ENCODE peak calls at places on chromosomes 7 and 10, in ten cellular contexts. M is PC-9; E is stimulated activated CD8-positive, alpha-beta memory T cell treated with anti-CD3 and anti-CD28 coated beads, Interleukin-4, amount 100 ng/mL, for 24 hours; A is GM20000; Z is HS-27A; Y is DMS153; G is posterior cingulate gyrus; S is H54; D is non-pigmented ciliary epithelial cell; H is central memory CD4-positive, alpha-beta T cell. T is an unnamed sample.

GRCh38 chr10:31619410-31620095 is 300.5 kb downstream of the ZEB1 start:
- DNase-seq in M (no peak), E (no peak), A (no peak), Z (no peak), Y (no peak), G (no peak), S (no peak), D (no peak), H (no peak), T (no peak)

GRCh38 chr10:43683451-43684197 is 34.9 kb upstream of the ZNF32 start:
- DNase-seq in M (no peak), E (no peak), A (peak; percentile 56), Z (no peak), Y (no peak), G (no peak), S (no peak), D (no peak), H (no peak), T (no peak)

GRCh38 chr7:37344886-37345579 is 103.6 kb downstream of the ELMO1 start:
- DNase-seq in M (no peak), E (no peak), A (peak; percentile 28), Z (no peak), Y (peak; percentile 35), G (no peak), S (no peak), D (no peak), H (no peak), T (no peak)

GRCh38 chr10:125792342-125793063 is 16.9 kb upstream of the MMP21 start:
- DNase-seq in M (no peak), E (no peak), A (no peak), Z (no peak), Y (no peak), G (no peak), S (no peak), D (no peak), H (no peak), T (no peak)

GRCh38 chr7:157495594-157495993 is 158.8 kb downstream of the DNAJB6 start:
- DNase-seq in M (no peak), E (no peak), A (peak; percentile 83), Z (no peak), Y (no peak), G (no peak), S (no peak), D (no peak), H (no peak), T (no peak)

GRCh38 chr10:113965683-113966082 is 78.0 kb upstream of the ADRB1 start:
- DNase-seq in M (no peak), E (no peak), A (no peak), Z (no peak), Y (no peak), G (no peak), S (no peak), D (no peak), H (no peak), T (no peak)

GRCh38 chr10:97434055-97434454 is 8.1 kb downstream of the PGAM1 start:
- DNase-seq in M (no peak), E (no peak), A (no peak), Z (no peak), Y (no peak), G (no peak), S (no peak), D (no peak), H (no peak), T (no peak)

GRCh38 chr7:30168800-30169584 is 34.2 kb downstream of the MTURN start:
- DNase-seq in M (peak; percentile 77), E (no peak), A (no peak), Z (peak; percentile 30), Y (no peak), G (no peak), S (peak; percentile 91), D (peak; percentile 62), H (no peak), T (peak; percentile 76)

GRCh38 chr7:6530626-6531491 is 20.4 kb downstream of the GRID2IP start:
- DNase-seq in M (no peak), E (peak; percentile 63), A (peak; percentile 86), Z (no peak), Y (no peak), G (no peak), S (no peak), D (no peak), H (no peak), T (no peak)

GRCh38 chr7:16063691-16064090 is 357.6 kb downstream of the CRPPA start:
- DNase-seq in M (no peak), E (no peak), A (no peak), Z (no peak), Y (no peak), G (no peak), S (no peak), D (no peak), H (no peak), T (no peak)

GRCh38 chr7:27235387-27236052 is 7.1 kb upstream of the EVX1 start:
- DNase-seq in M (peak; percentile 44), E (no peak), A (no peak), Z (no peak), Y (peak; percentile 51), G (no peak), S (no peak), D (no peak), H (no peak), T (no peak)

GRCh38 chr10:73653701-73654100 is 2.1 kb downstream of the SYNPO2L start:
- DNase-seq in M (peak; percentile 64), E (no peak), A (peak; percentile 52), Z (no peak), Y (no peak), G (no peak), S (peak; percentile 51), D (no peak), H (no peak), T (no peak)

GRCh38 chr7:140345426-140345825 is 52.9 kb downstream of the SLC37A3 start:
- DNase-seq in M (no peak), E (no peak), A (no peak), Z (no peak), Y (no peak), G (no peak), S (no peak), D (no peak), H (no peak), T (no peak)

GRCh38 chr7:71429116-71429515 is 297.2 kb downstream of the GALNT17 start:
- DNase-seq in M (no peak), E (no peak), A (no peak), Z (no peak), Y (no peak), G (no peak), S (no peak), D (no peak), H (no peak), T (no peak)

GRCh38 chr10:123301077-123301875 is 147.1 kb downstream of the BUB3 start:
- DNase-seq in M (no peak), E (no peak), A (no peak), Z (no peak), Y (no peak), G (peak; percentile 61), S (peak; percentile 67), D (peak; percentile 17), H (no peak), T (no peak)

GRCh38 chr10:127978481-127978880 is 71.6 kb downstream of the PTPRE start:
- DNase-seq in M (no peak), E (no peak), A (no peak), Z (no peak), Y (no peak), G (no peak), S (no peak), D (no peak), H (no peak), T (no peak)

GRCh38 chr7:38215115-38215514 is 37.1 kb downstream of the STARD3NL start:
- DNase-seq in M (no peak), E (no peak), A (no peak), Z (no peak), Y (no peak), G (no peak), S (no peak), D (no peak), H (no peak), T (no peak)

GRCh38 chr7:33422825-33423645 is 293.7 kb downstream of the BBS9 start:
- DNase-seq in M (no peak), E (no peak), A (no peak), Z (no peak), Y (no peak), G (no peak), S (no peak), D (no peak), H (no peak), T (no peak)

GRCh38 chr10:124032982-124033886 is 60.2 kb downstream of the CHST15 start:
- DNase-seq in M (no peak), E (no peak), A (no peak), Z (no peak), Y (no peak), G (no peak), S (peak; percentile 44), D (peak; percentile 23), H (no peak), T (no peak)

GRCh38 chr10:114953047-114953446 is 15.1 kb downstream of the TRUB1 start:
- DNase-seq in M (no peak), E (no peak), A (peak; percentile 46), Z (no peak), Y (no peak), G (no peak), S (no peak), D (no peak), H (no peak), T (no peak)

GRCh38 chr10:7560519-7560918 is 106.2 kb downstream of the ITIH5 start:
- DNase-seq in M (no peak), E (no peak), A (no peak), Z (no peak), Y (no peak), G (no peak), S (no peak), D (no peak), H (no peak), T (no peak)

GRCh38 chr7:15007507-15007906 is 105.0 kb upstream of the DGKB start:
- DNase-seq in M (no peak), E (no peak), A (no peak), Z (no peak), Y (no peak), G (no peak), S (no peak), D (no peak), H (no peak), T (no peak)

GRCh38 chr10:15197276-15197675 is 28.8 kb upstream of the NMT2 start:
- DNase-seq in M (no peak), E (no peak), A (no peak), Z (no peak), Y (no peak), G (no peak), S (no peak), D (peak; percentile 30), H (no peak), T (no peak)

GRCh38 chr10:94678475-94678874 is 5.1 kb upstream of the CYP2C18 start:
- DNase-seq in M (no peak), E (no peak), A (no peak), Z (no peak), Y (no peak), G (no peak), S (no peak), D (no peak), H (no peak), T (no peak)

GRCh38 chr10:16965740-16966447 is 148.7 kb upstream of the RSU1 start:
- DNase-seq in M (peak; percentile 73), E (no peak), A (no peak), Z (peak; percentile 91), Y (no peak), G (no peak), S (peak; percentile 65), D (peak; percentile 89), H (no peak), T (no peak)

GRCh38 chr7:138245682-138246081 is 169.4 kb downstream of the AKR1D1 start:
- DNase-seq in M (no peak), E (no peak), A (no peak), Z (no peak), Y (peak; percentile 70), G (no peak), S (no peak), D (no peak), H (no peak), T (no peak)

GRCh38 chr7:17371656-17372524 is 73.4 kb downstream of the AHR start:
- DNase-seq in M (peak; percentile 98), E (no peak), A (no peak), Z (peak; percentile 80), Y (no peak), G (no peak), S (peak; percentile 72), D (peak; percentile 93), H (no peak), T (peak; percentile 83)

GRCh38 chr7:74002474-74003017 is 25.4 kb upstream of the ELN start:
- DNase-seq in M (peak; percentile 57), E (no peak), A (no peak), Z (no peak), Y (no peak), G (no peak), S (peak; percentile 93), D (peak; percentile 27), H (no peak), T (no peak)